ENCODE peak calls at places on chromosomes 5 and 9, in four cellular contexts. One of them, this sample, is unnamed.
A peak's percentile ranks its signal among the peaks of the same experiment; 100 is the strongest.

GRCh38 chr5:74382864-74383618 is 257.5 kb downstream of the ENC1 start:
- DNase-seq in neuronal stem cell: no peak
- DNase-seq in heart left ventricle: peak; percentile 75
- DNase-seq in lung microvascular endothelial cell: no peak
- DNase-seq in this sample: peak; percentile 54

GRCh38 chr9:1044643-1045042 is 5.5 kb upstream of the DMRT2 start:
- DNase-seq in neuronal stem cell: no peak
- DNase-seq in lung microvascular endothelial cell: no peak
- DNase-seq in heart left ventricle: peak; percentile 28
- DNase-seq in this sample: no peak

GRCh38 chr9:129258124-129258822 is 80.2 kb upstream of the IER5L start:
- DNase-seq in heart left ventricle: peak; percentile 96
- DNase-seq in neuronal stem cell: peak; percentile 94
- DNase-seq in lung microvascular endothelial cell: peak; percentile 91
- DNase-seq in this sample: peak; percentile 94

GRCh38 chr9:92432350-92432749 is 8.1 kb upstream of the OMD start:
- DNase-seq in neuronal stem cell: no peak
- DNase-seq in lung microvascular endothelial cell: no peak
- DNase-seq in heart left ventricle: no peak
- DNase-seq in this sample: no peak

GRCh38 chr5:125140855-125141254 is 394.4 kb upstream of the ZNF608 start:
- DNase-seq in heart left ventricle: no peak
- DNase-seq in neuronal stem cell: no peak
- DNase-seq in lung microvascular endothelial cell: peak; percentile 52
- DNase-seq in this sample: no peak

GRCh38 chr5:154967419-154968024 is 26.6 kb downstream of the MRPL22 start:
- DNase-seq in heart left ventricle: no peak
- DNase-seq in neuronal stem cell: no peak
- DNase-seq in lung microvascular endothelial cell: peak; percentile 68
- DNase-seq in this sample: no peak

GRCh38 chr5:44809215-44809955 is 638 bp downstream of the MRPS30 start:
- DNase-seq in heart left ventricle: peak; percentile 41
- DNase-seq in lung microvascular endothelial cell: peak; percentile 68
- DNase-seq in neuronal stem cell: peak; percentile 57
- DNase-seq in this sample: peak; percentile 92

GRCh38 chr9:107336718-107337360 is 53.8 kb downstream of the RAD23B start:
- DNase-seq in lung microvascular endothelial cell: peak; percentile 13
- DNase-seq in heart left ventricle: no peak
- DNase-seq in neuronal stem cell: no peak
- DNase-seq in this sample: peak; percentile 89

GRCh38 chr9:90987566-90987965 is 185.9 kb downstream of the SYK start:
- DNase-seq in neuronal stem cell: no peak
- DNase-seq in heart left ventricle: no peak
- DNase-seq in lung microvascular endothelial cell: no peak
- DNase-seq in this sample: no peak

GRCh38 chr5:159052282-159053011 is 47.3 kb downstream of the EBF1 start:
- DNase-seq in neuronal stem cell: no peak
- DNase-seq in heart left ventricle: no peak
- DNase-seq in lung microvascular endothelial cell: no peak
- DNase-seq in this sample: no peak

GRCh38 chr9:73743826-73744225 is 592.2 kb downstream of the ANXA1 start:
- DNase-seq in heart left ventricle: no peak
- DNase-seq in neuronal stem cell: no peak
- DNase-seq in lung microvascular endothelial cell: no peak
- DNase-seq in this sample: no peak

GRCh38 chr9:100505564-100506159 is 32.7 kb downstream of the TMEFF1 start:
- DNase-seq in heart left ventricle: peak; percentile 67
- DNase-seq in lung microvascular endothelial cell: peak; percentile 75
- DNase-seq in neuronal stem cell: no peak
- DNase-seq in this sample: peak; percentile 62

GRCh38 chr5:112951124-112951702 is 25.4 kb upstream of the DCP2 start:
- DNase-seq in lung microvascular endothelial cell: no peak
- DNase-seq in neuronal stem cell: no peak
- DNase-seq in heart left ventricle: no peak
- DNase-seq in this sample: no peak

GRCh38 chr5:128706269-128706668 is 168.2 kb upstream of the FBN2 start:
- DNase-seq in neuronal stem cell: no peak
- DNase-seq in lung microvascular endothelial cell: no peak
- DNase-seq in heart left ventricle: no peak
- DNase-seq in this sample: no peak

GRCh38 chr9:98958271-98958989 is 14.7 kb downstream of the COL15A1 start:
- DNase-seq in neuronal stem cell: no peak
- DNase-seq in heart left ventricle: no peak
- DNase-seq in lung microvascular endothelial cell: no peak
- DNase-seq in this sample: no peak

GRCh38 chr9:36217256-36217968 is 26.7 kb downstream of the CLTA start:
- DNase-seq in neuronal stem cell: no peak
- DNase-seq in heart left ventricle: no peak
- DNase-seq in lung microvascular endothelial cell: no peak
- DNase-seq in this sample: no peak

GRCh38 chr5:56684159-56684558 is 131.2 kb upstream of the MAP3K1 start:
- DNase-seq in heart left ventricle: no peak
- DNase-seq in neuronal stem cell: no peak
- DNase-seq in lung microvascular endothelial cell: no peak
- DNase-seq in this sample: no peak

GRCh38 chr5:141508808-141509611 is 20.1 kb downstream of the PCDHGC5 start:
- DNase-seq in heart left ventricle: peak; percentile 76
- DNase-seq in lung microvascular endothelial cell: peak; percentile 69
- DNase-seq in neuronal stem cell: peak; percentile 93
- DNase-seq in this sample: peak; percentile 85

GRCh38 chr5:135106136-135106535 is 72.1 kb upstream of the PITX1 start:
- DNase-seq in heart left ventricle: no peak
- DNase-seq in neuronal stem cell: no peak
- DNase-seq in lung microvascular endothelial cell: no peak
- DNase-seq in this sample: no peak

GRCh38 chr5:75668988-75669760 is 48.1 kb downstream of the POC5 start:
- DNase-seq in lung microvascular endothelial cell: peak; percentile 100
- DNase-seq in neuronal stem cell: no peak
- DNase-seq in heart left ventricle: peak; percentile 39
- DNase-seq in this sample: no peak

GRCh38 chr5:7080501-7080900 is 315.4 kb upstream of the ADCY2 start:
- DNase-seq in heart left ventricle: no peak
- DNase-seq in neuronal stem cell: no peak
- DNase-seq in lung microvascular endothelial cell: no peak
- DNase-seq in this sample: no peak

GRCh38 chr5:139658928-139659667 is 10.9 kb downstream of the CXXC5 start:
- DNase-seq in lung microvascular endothelial cell: peak; percentile 35
- DNase-seq in heart left ventricle: peak; percentile 71
- DNase-seq in neuronal stem cell: no peak
- DNase-seq in this sample: no peak

GRCh38 chr5:150227606-150228273 is 37.9 kb downstream of the SLC6A7 start:
- DNase-seq in heart left ventricle: no peak
- DNase-seq in lung microvascular endothelial cell: no peak
- DNase-seq in neuronal stem cell: no peak
- DNase-seq in this sample: no peak